ENCODE peak calls at places on chromosomes 5 and 9, in six cellular contexts. U is IMR-90, W is mesendoderm, O is H1, B is H9, P is trophoblast cell. T is an unnamed sample.

GRCh38 chr5:148653840-148654781 is at the start of gene HTR4:
- DNase-seq in B (peak; percentile 46), O (peak; percentile 54), P (no peak), U (no peak), W (no peak), T (no peak)

GRCh38 chr5:151624486-151624885 is 33.4 kb upstream of the FAT2 start:
- DNase-seq in P (no peak), B (no peak), O (no peak), W (no peak), U (no peak), T (no peak)

GRCh38 chr5:172106511-172107356 is 81.3 kb downstream of the STK10 start:
- DNase-seq in O (peak; percentile 96), P (peak; percentile 60), U (no peak), W (peak; percentile 64), B (peak; percentile 70), T (peak; percentile 76)

GRCh38 chr5:168752012-168752411 is 172.8 kb upstream of the PANK3 start:
- DNase-seq in O (no peak), U (no peak), P (no peak), B (no peak), W (no peak), T (no peak)

GRCh38 chr9:137390553-137391410 is 32.2 kb downstream of the EXD3 start:
- DNase-seq in B (no peak), O (no peak), P (no peak), W (no peak), U (no peak), T (no peak)

GRCh38 chr5:40171971-40172370 is 507.7 kb upstream of the PTGER4 start:
- DNase-seq in U (peak; percentile 81), B (no peak), P (peak; percentile 38), W (no peak), O (no peak), T (no peak)

GRCh38 chr5:13653709-13654108 is 290.8 kb downstream of the DNAH5 start:
- DNase-seq in O (no peak), W (no peak), B (no peak), P (no peak), U (no peak), T (no peak)

GRCh38 chr9:31799953-31800609 is 584.4 kb upstream of the ACO1 start:
- DNase-seq in B (peak; percentile 50), W (peak; percentile 80), P (peak; percentile 37), U (no peak), O (peak; percentile 46), T (peak; percentile 52)

GRCh38 chr9:133676450-133676849 is 40.3 kb downstream of the DBH start:
- DNase-seq in O (no peak), U (no peak), B (no peak), W (peak; percentile 42), P (no peak), T (no peak)

GRCh38 chr5:133369161-133369783 is 243.1 kb downstream of the FSTL4 start:
- DNase-seq in U (no peak), O (no peak), W (peak; percentile 16), B (no peak), P (no peak), T (no peak)

GRCh38 chr5:99724732-99725131 is 795.9 kb upstream of the CHD1 start:
- DNase-seq in U (no peak), W (no peak), B (no peak), O (no peak), P (no peak), T (no peak)

GRCh38 chr5:74919487-74919886 is 53.3 kb upstream of the FAM169A start:
- DNase-seq in P (peak; percentile 72), W (peak; percentile 72), B (no peak), O (no peak), U (peak; percentile 70), T (peak; percentile 30)

GRCh38 chr9:91421022-91421765 is 2.4 kb downstream of the NFIL3 start:
- DNase-seq in W (peak; percentile 63), U (peak; percentile 62), P (peak; percentile 40), O (peak; percentile 66), B (peak; percentile 46), T (peak; percentile 49)

GRCh38 chr9:83238871-83239624 is 176.1 kb upstream of the RASEF start:
- DNase-seq in O (no peak), W (no peak), P (peak; percentile 13), U (no peak), B (no peak), T (no peak)

GRCh38 chr9:27303219-27303618 is 6.3 kb upstream of the EQTN start:
- DNase-seq in B (peak; percentile 52), W (peak; percentile 68), U (peak; percentile 4), O (no peak), P (peak; percentile 86), T (no peak)

GRCh38 chr5:172525633-172526360 is 71.5 kb upstream of the SH3PXD2B start:
- DNase-seq in O (peak; percentile 14), P (no peak), U (no peak), B (no peak), W (no peak), T (no peak)

DNA sequence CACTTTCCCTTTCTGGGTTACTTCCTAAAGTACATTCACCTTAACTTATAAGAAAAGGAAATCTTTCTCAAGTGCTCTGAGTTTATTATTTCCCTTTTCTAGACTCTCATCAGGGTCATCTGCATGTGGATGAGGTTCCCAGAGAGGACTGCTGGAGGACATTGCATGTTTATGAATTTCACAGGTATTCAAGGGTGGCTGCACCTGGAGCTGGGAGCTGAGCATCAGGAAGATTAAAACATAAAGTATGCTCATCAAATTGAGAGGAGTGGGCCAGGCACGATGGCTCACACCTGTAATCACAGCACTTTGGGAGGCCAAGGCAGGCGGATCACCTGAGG is 34.7 kb upstream of the PLIN2 start:
- DNase-seq in W (no peak), B (no peak), P (no peak), O (no peak), U (no peak), T (no peak)
- H3K18ac ChIP-seq in W (no peak overlapping the region), B (no peak overlapping the region), P (no peak overlapping the region), O (no peak overlapping the region), U (peak overlapping the region; percentile 0), T (no peak overlapping the region)

DNA sequence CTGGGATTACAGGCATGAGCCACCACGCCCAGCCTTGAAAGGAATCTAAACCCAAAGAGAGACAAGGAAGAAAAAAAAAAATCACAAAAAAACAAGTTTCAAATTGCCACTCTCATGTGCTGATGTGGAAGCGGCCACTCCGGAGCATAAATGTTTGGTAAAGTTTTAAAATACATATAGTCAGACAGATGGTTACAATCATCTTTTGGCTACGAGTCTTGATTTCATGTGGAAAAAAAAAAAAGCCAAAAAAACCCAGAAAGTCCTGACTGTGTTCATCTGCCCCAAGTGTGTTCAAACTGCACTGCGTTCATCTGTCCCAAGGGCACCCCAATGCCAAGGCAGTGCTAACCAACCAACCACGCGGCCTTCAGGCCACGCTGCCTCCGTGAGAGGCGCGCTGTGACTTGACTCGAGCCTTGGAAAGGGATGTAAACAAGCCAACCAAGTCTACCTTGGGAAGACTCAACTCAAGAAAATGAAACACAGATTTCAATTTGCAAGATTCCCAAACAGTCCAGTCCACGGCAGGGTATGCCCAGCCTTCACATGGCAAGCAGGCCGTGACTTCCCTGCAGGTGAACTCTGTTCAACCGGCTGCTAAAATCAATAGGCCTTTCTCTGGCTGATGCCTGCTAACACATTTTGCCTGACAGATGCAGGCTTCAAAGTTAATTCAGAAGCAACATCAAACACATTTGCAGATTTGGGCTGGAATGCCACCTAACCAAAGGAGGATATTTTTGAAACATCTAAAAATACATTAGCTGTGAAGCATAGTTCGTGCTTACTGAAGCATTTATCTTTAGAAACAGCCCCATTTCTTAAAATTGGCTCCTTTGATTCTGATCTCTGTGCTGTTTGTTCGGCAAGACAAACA is 126.9 kb downstream of the MYO10 start:
- DNase-seq in U (no peak), O (no peak), P (peak; percentile 23), B (no peak), W (no peak), T (no peak)
- H3K4me2 ChIP-seq in U (no peak overlapping the region), O (no peak overlapping the region), P (no peak overlapping the region), B (no peak overlapping the region), W (no peak overlapping the region), T (no peak overlapping the region)

DNA sequence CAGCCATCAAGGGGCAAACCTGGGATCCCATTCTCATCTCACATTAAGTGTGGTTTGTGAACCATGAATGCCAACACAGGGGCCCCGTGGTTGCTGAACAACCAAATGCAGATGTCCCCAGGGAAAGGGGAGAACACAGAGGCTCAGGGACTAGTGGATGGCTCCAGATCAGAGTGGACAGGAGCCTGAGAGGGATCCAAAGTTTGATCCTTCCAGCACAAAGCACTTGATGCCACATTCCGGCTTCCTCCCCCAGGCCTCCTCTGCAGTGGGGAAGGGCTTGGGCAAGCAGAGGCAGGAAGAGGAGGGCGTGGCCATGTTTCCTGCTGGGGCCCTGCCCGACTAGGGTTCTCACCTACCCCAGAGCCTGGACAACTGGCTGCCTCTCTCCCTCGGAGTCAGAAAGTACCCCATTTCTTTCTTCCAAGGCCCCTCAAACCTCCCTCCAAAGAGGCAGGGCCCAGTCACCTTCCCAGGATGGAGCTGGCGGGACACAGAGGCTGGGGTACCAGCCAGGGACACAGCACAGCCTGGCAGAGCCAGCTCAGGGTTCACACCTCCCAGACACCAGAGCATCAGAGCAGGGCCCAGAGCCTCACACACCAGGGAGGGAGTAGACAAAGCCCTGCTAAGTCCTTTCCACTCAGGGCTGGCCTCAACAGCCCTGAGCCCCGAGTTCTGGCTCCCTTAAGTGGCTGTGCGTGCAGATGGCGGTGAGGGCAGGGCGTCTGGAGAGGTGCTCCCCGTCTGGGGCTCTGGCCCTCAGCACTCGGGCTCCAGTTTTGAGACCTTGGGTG is 4.3 kb upstream of the RNF44 start:
- DNase-seq in P (no peak), O (peak; percentile 81), W (peak; percentile 90), U (no peak), B (peak; percentile 91), T (no peak)
- H3K18ac ChIP-seq in P (peak overlapping the region; percentile 52), O (peak overlapping the region; percentile 89), W (peak overlapping the region; percentile 11), U (no peak overlapping the region), B (peak overlapping the region; percentile 45), T (peak overlapping the region; percentile 88)

DNA sequence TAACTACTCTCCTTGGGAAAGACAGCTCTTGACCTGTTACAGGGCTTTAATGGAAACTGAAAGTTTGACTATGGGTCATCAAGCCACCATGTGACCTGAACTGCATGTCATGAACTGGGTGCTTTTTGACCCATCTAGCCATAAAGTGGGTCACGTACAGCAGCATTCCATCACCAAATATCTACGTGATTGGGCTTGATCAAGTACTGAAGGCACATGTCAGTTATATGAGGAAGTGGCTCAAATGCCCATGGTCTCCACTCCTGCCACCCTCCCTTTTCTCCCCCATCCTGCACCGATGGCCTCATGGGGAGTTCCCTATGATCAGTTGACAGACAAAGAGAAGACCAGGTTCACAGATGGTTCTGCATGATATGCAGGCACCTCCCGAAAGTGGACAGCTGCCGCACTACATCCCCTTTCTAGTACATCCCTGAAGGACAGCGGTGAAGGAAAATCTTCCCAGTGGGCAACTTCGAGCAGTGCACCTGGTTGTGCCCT is 7.3 kb upstream of the FCN1 start:
- DNase-seq in O (no peak), P (peak; percentile 21), B (no peak), U (no peak), W (no peak), T (no peak)
- H3K4me2 ChIP-seq in O (no peak overlapping the region), P (no peak overlapping the region), B (no peak overlapping the region), U (no peak overlapping the region), W (no peak overlapping the region), T (no peak overlapping the region)

DNA sequence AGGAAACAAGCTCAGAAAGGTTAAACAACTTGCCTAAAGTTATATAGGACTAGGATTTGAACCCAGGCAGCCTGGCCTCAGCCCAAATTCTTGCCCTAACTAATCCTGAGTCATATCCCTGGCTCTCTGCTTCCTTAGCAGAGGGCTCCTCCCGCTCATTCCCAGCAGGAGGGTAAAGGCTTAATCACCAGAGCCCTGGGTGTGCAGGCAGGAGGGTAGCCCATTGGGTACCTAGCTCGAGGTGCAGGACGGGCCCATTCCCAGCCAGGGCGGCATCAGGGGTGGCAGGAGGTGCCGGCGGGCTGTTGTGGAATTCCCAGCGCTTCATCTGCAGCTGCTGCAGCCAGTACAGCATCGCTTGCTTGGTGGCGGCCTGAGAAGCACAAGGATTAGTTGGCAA is 3.9 kb downstream of the TBC1D2 start:
- DNase-seq in U (peak; percentile 77), W (no peak), O (no peak), P (peak; percentile 53), B (no peak), T (no peak)
- H3K18ac ChIP-seq in U (no peak overlapping the region), W (no peak overlapping the region), O (no peak overlapping the region), P (peak overlapping the region; percentile 37), B (no peak overlapping the region), T (no peak overlapping the region)

T was measured in neuronal stem cell.